ENCODE peak calls at places on chromosome 15, in four cellular contexts. B, L, S and Q are unnamed samples. For H3K4me1, the result is how much of the 10 kb centered on the place peaks cover.

GRCh38 chr15:48645558-48646330 is at the start of gene FBN1:
- DNase-seq in B (peak), L (peak), S (peak), Q (peak)

GRCh38 chr15:68819451-68820204 is 1.1 kb downstream of the ANP32A start:
- DNase-seq in B (peak), L (no peak), S (peak), Q (peak)

GRCh38 chr15:62250176-62250575 is 85.1 kb upstream of the C2CD4B start:
- DNase-seq in B (no peak), L (no peak), S (no peak), Q (no peak)

GRCh38 chr15:55106155-55106554 is 90.6 kb downstream of the RSL24D1 start:
- DNase-seq in B (no peak), L (no peak), S (no peak), Q (no peak)

GRCh38 chr15:85592148-85592547 is 202.6 kb downstream of the KLHL25 start:
- DNase-seq in B (peak), L (no peak), S (no peak), Q (no peak)

GRCh38 chr15:69265347-69265955 is 33.3 kb upstream of the PAQR5 start:
- DNase-seq in B (peak), L (no peak), S (no peak), Q (peak)

GRCh38 chr15:73704869-73705645 is 20.9 kb downstream of the CD276 start:
- DNase-seq in B (peak), L (peak), S (peak), Q (peak)

GRCh38 chr15:41336549-41336948 is 3.9 kb downstream of the NUSAP1 start:
- DNase-seq in B (no peak), L (no peak), S (no peak), Q (no peak)

GRCh38 chr15:28269097-28269496 is 52.9 kb downstream of the HERC2 start:
- DNase-seq in B (no peak), L (no peak), S (no peak), Q (no peak)

GRCh38 chr15:43776101-43776717 is 557 bp downstream of the ELL3 start:
- DNase-seq in B (no peak), L (no peak), S (peak), Q (peak)

GRCh38 chr15:49723981-49724380 is 103.1 kb downstream of the DTWD1 start:
- DNase-seq in B (no peak), L (no peak), S (no peak), Q (no peak)

GRCh38 chr15:29687204-29687768 is 135.0 kb downstream of the TJP1 start:
- DNase-seq in B (no peak), L (no peak), S (no peak), Q (no peak)

GRCh38 chr15:101255066-101255415 is 3.2 kb upstream of the CHSY1 start:
- DNase-seq in B (peak), L (no peak), S (no peak), Q (no peak)

GRCh38 chr15:84979651-84980050 is 2.0 kb upstream of the PDE8A start:
- DNase-seq in B (no peak), L (no peak), S (peak), Q (peak)

GRCh38 chr15:85831415-85832113 is 36.8 kb upstream of the KLHL25 start:
- DNase-seq in B (peak), L (no peak), S (peak), Q (peak)

GRCh38 chr15:63221346-63221745 is 31.9 kb downstream of the RAB8B start:
- DNase-seq in B (peak), L (no peak), S (no peak), Q (no peak)

GRCh38 chr15:73573572-73573971 is 59.6 kb downstream of the NPTN start:
- DNase-seq in B (peak), L (no peak), S (no peak), Q (no peak)

GRCh38 chr15:64354683-64355558 is 1.1 kb downstream of the CSNK1G1 start:
- DNase-seq in B (no peak), L (no peak), S (no peak), Q (peak)

DNA sequence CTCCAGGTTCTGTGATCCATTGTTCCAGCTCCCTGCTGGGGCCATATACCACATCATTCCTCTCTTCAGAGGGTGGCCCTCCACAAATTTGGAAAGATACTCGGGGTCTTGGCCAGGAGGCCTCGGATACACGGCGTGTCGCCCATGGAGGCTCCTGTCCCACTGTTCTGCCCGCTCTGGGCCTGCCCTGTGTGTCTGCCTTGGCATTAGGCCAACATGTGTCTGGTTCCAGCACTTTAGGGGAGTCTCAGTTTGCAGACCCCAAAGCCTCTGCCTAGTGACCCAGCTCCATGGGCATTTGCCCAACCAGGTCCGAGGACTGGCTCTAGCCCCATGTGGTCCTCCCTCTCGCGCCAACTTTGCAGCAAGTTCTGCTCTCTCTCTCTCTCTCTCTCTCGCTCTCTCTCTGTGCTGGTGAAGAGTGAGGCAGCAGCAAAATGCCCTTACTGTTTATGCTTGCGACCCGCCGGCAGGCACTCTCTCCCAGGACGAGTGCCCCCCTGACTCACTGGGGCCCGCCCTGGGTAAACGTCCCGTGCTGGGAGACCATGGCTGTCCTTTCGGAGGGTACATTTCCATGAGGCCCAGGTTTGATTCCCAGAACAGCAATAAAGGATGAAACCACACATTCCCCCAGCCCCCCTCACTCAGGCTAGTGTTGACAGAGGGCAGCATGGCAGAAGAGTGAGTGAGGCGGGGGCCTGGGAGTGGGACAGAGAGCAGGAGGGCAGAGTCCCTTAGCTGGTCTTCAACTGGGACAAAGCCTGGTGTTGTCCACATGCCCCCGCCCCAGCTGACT is 77.9 kb downstream of the ISG20 start:
- DNase-seq in B (no peak), L (no peak), S (no peak), Q (no peak)
- H3K56ac ChIP-seq in B (no peak), L (no peak), S (no peak), Q (no peak)

GRCh38 chr15:31212286-31212685 is 110.8 kb upstream of the TRPM1 start:
- DNase-seq in B (no peak), L (no peak), S (no peak), Q (no peak)
- H3K4me1 ChIP-seq in B (under half), L (under half), S (under half), Q (under half)

GRCh38 chr15:78444255-78444654 is 6.2 kb downstream of the IREB2 start:
- DNase-seq in B (no peak), L (no peak), S (no peak), Q (peak)
- H3K56ac ChIP-seq in B (no peak), L (no peak), S (no peak), Q (no peak)

GRCh38 chr15:58981808-58982475 is 5.5 kb upstream of the RNF111 start:
- DNase-seq in B (no peak), L (no peak), S (no peak), Q (no peak)
- H3K4me1 ChIP-seq in B (under half), L (under half), S (under half), Q (under half)

GRCh38 chr15:38817427-38818155 is 253.0 kb upstream of the RASGRP1 start:
- DNase-seq in B (peak), L (peak), S (peak), Q (peak)
- H3K56ac ChIP-seq in B (peak), L (no peak), S (no peak), Q (no peak)

GRCh38 chr15:74716647-74717046 is 8.7 kb downstream of the CYP1A1 start:
- DNase-seq in B (no peak), L (no peak), S (no peak), Q (no peak)
- H3K4me1 ChIP-seq in B (under half), L (under half), S (under half), Q (under half)

DNA sequence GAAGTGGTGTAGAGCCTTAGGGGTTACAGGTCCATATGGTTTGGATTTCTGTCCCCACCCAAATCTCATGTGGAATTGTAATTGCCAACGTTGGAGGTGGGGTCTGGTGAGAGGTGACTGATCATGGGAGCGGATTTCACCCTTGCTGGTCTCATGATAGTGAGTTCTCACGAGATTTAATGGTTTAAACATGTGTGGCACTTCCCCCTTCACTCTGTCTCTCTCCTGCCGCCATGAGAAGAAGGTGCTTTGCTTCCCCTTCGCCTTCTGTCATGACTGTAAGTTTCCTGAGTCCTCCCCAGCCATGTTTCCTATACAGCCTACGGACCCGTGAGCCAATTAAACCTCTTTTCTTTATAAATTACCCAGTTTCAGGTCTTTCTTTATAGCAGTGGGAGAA is 43.1 kb upstream of the MFGE8 start:
- DNase-seq in B (no peak), L (no peak), S (no peak), Q (no peak)
- H3K56ac ChIP-seq in B (no peak), L (no peak), S (no peak), Q (no peak)

GRCh38 chr15:71079208-71080044 is 35.8 kb upstream of the THSD4 start:
- DNase-seq in B (peak), L (no peak), S (no peak), Q (peak)

GRCh38 chr15:71082803-71083202 is 32.5 kb upstream of the THSD4 start:
- DNase-seq in B (no peak), L (no peak), S (no peak), Q (no peak)

GRCh38 chr15:71080705-71081104 is 34.6 kb upstream of the THSD4 start:
- DNase-seq in B (peak), L (no peak), S (no peak), Q (no peak)

GRCh38 chr15:71078506-71079207 is 36.6 kb upstream of the THSD4 start:
- DNase-seq in B (no peak), L (no peak), S (no peak), Q (no peak)

DNA sequence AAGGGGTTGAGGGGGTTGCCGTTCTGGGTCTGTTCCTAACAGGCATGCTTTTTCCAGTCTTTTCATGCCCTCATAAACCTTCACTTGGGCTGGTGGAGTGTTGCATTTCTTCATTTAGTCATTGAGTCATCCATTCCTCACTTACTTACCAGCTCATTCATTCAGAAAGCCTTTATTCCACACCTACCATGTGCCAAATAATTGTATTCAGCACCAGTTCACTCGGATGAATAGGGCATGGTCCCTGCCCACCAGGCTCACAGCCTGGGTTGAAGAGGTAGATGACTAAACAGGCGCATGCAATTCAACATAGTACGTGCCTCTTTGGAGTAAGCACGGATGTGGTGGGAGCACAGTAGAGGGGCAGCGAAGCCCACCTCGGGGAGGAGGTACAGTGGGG is 35.1 kb upstream of the THSD4 start:
- DNase-seq in B (no peak), L (no peak), S (no peak), Q (no peak)
- H3K4me1 ChIP-seq in B (under half), L (under half), S (under half), Q (under half)